ENCODE peak calls at places on chromosomes 3 and 15, in seven cellular contexts. I is Right ventricle myocardium superior; W is brain microvascular endothelial cell; K is progenitor cell of endocrine pancreas; X is activated CD4-positive, alpha-beta T cell treated with anti-CD3 and anti-CD28 coated beads for 36 hours; P is SJSA1; S is effector memory CD4-positive, alpha-beta T cell. Y is an unnamed sample.

GRCh38 chr15:89812126-89812846 is 2.4 kb downstream of the ANPEP start:
- DNase-seq in P (no peak), X (no peak), I (peak; percentile 85), W (no peak), K (no peak), S (no peak), Y (no peak)

GRCh38 chr15:75195766-75196241 is 5.9 kb upstream of the C15orf39 start:
- DNase-seq in P (no peak), X (no peak), W (no peak), S (no peak), I (no peak), K (no peak), Y (no peak)

GRCh38 chr3:106056919-106057318 is 188.1 kb upstream of the CBLB start:
- DNase-seq in K (no peak), I (no peak), S (no peak), P (no peak), X (no peak), W (no peak), Y (no peak)

GRCh38 chr15:34663101-34663500 is 79.7 kb upstream of the GOLGA8B start:
- DNase-seq in S (no peak), K (no peak), P (no peak), X (no peak), W (no peak), I (no peak), Y (no peak)

GRCh38 chr3:87167634-87168456 is 59.3 kb upstream of the CHMP2B start:
- DNase-seq in X (peak; percentile 43), P (peak; percentile 50), W (peak; percentile 67), S (no peak), I (no peak), K (no peak), Y (peak; percentile 48)

GRCh38 chr3:107429330-107430181 is 52.3 kb downstream of the CCDC54 start:
- DNase-seq in P (peak; percentile 76), I (peak; percentile 79), K (peak; percentile 65), S (peak; percentile 17), X (peak; percentile 77), W (peak; percentile 76), Y (peak; percentile 88)

GRCh38 chr3:129701161-129701560 is 94.7 kb upstream of the PLXND1 start:
- DNase-seq in W (no peak), P (no peak), I (no peak), X (no peak), S (no peak), K (no peak), Y (no peak)

GRCh38 chr3:52527039-52527731 is 6.5 kb downstream of the NT5DC2 start:
- DNase-seq in S (no peak), I (peak; percentile 43), X (peak; percentile 2), K (no peak), P (no peak), W (no peak), Y (peak; percentile 28)

GRCh38 chr15:35379972-35380371 is 166.0 kb downstream of the DPH6 start:
- DNase-seq in I (no peak), W (no peak), P (no peak), S (no peak), X (no peak), K (no peak), Y (no peak)

GRCh38 chr15:37101634-37102314 is 1.4 kb upstream of the MEIS2 start:
- DNase-seq in S (no peak), P (peak; percentile 80), K (peak; percentile 77), I (peak; percentile 88), X (peak; percentile 45), W (no peak), Y (peak; percentile 78)

GRCh38 chr3:30426319-30426993 is 179.9 kb upstream of the TGFBR2 start:
- DNase-seq in W (peak; percentile 71), K (no peak), X (no peak), P (no peak), S (no peak), I (peak; percentile 72), Y (peak; percentile 12)

GRCh38 chr3:49500408-49501257 is 30.6 kb downstream of the DAG1 start:
- DNase-seq in S (no peak), X (no peak), I (peak; percentile 58), W (peak; percentile 97), K (no peak), P (peak; percentile 72), Y (peak; percentile 72)

GRCh38 chr15:78969687-78970349 is 25.0 kb upstream of the CTSH start:
- DNase-seq in P (no peak), K (no peak), X (no peak), I (no peak), W (peak; percentile 11), S (no peak), Y (no peak)

GRCh38 chr15:34760909-34761308 is 6.1 kb upstream of the GJD2 start:
- DNase-seq in I (no peak), K (no peak), P (no peak), S (no peak), X (no peak), W (no peak), Y (no peak)

GRCh38 chr3:172615296-172615695 is 92.1 kb upstream of the TNFSF10 start:
- DNase-seq in X (no peak), K (no peak), P (no peak), I (no peak), S (no peak), W (no peak), Y (no peak)